ENCODE peak calls at places on chromosome 19, in five cellular contexts. B is K562, E is GM12891, J is H1, L is GM12878. H is an unnamed sample.

GRCh38 chr19:47357788-47358680 is 8.9 kb downstream of the DHX34 start:
- DNase-seq in B (peak), E (no peak), J (peak), L (no peak), H (no peak)

GRCh38 chr19:883661-884211 is 9.3 kb downstream of the MED16 start:
- DNase-seq in B (no peak), E (no peak), J (no peak), L (no peak), H (no peak)

GRCh38 chr19:16143399-16144215 is at the start of gene HSH2D:
- DNase-seq in B (no peak), E (peak), J (peak), L (peak), H (peak)

GRCh38 chr19:27765912-27766725 is 1446.8 kb downstream of the UQCRFS1 start:
- DNase-seq in B (no peak), E (no peak), J (no peak), L (no peak), H (no peak)

GRCh38 chr19:56126983-56127780 is 6.1 kb upstream of the ZNF787 start:
- DNase-seq in B (peak), E (no peak), J (no peak), L (no peak), H (no peak)

GRCh38 chr19:39428309-39429112 is 7.2 kb downstream of the RPS16 start:
- DNase-seq in B (no peak), E (no peak), J (peak), L (no peak), H (no peak)

GRCh38 chr19:32191921-32192320 is 153.5 kb upstream of the ZNF507 start:
- DNase-seq in B (no peak), E (no peak), J (no peak), L (no peak), H (no peak)

GRCh38 chr19:8311461-8312260 is 3.5 kb upstream of the CD320 start:
- DNase-seq in B (no peak), E (no peak), J (no peak), L (no peak), H (no peak)

GRCh38 chr19:46068345-46069258 is 27.8 kb upstream of the IGFL4 start:
- DNase-seq in B (no peak), E (no peak), J (no peak), L (no peak), H (no peak)

GRCh38 chr19:8858260-8858659 is 26.1 kb downstream of the MBD3L1 start:
- DNase-seq in B (no peak), E (no peak), J (no peak), L (no peak), H (no peak)

GRCh38 chr19:45164577-45165335 is 4.0 kb upstream of the NKPD1 start:
- DNase-seq in B (peak), E (peak), J (peak), L (peak), H (peak)

GRCh38 chr19:39154626-39155100 is 29.1 kb downstream of the PAK4 start:
- DNase-seq in B (peak), E (no peak), J (no peak), L (no peak), H (no peak)

GRCh38 chr19:1786668-1787067 is 25.4 kb downstream of the ATP8B3 start:
- DNase-seq in B (no peak), E (no peak), J (no peak), L (no peak), H (no peak)

GRCh38 chr19:29967623-29968022 is 25.6 kb downstream of the URI1 start:
- DNase-seq in B (peak), E (no peak), J (no peak), L (no peak), H (no peak)

GRCh38 chr19:51607077-51607476 is 23.1 kb downstream of the SIGLEC5 start:
- DNase-seq in B (no peak), E (peak), J (no peak), L (peak), H (peak)

GRCh38 chr19:46951236-46951986 is 68.2 kb upstream of the NPAS1 start:
- DNase-seq in B (no peak), E (no peak), J (no peak), L (no peak), H (no peak)

DNA sequence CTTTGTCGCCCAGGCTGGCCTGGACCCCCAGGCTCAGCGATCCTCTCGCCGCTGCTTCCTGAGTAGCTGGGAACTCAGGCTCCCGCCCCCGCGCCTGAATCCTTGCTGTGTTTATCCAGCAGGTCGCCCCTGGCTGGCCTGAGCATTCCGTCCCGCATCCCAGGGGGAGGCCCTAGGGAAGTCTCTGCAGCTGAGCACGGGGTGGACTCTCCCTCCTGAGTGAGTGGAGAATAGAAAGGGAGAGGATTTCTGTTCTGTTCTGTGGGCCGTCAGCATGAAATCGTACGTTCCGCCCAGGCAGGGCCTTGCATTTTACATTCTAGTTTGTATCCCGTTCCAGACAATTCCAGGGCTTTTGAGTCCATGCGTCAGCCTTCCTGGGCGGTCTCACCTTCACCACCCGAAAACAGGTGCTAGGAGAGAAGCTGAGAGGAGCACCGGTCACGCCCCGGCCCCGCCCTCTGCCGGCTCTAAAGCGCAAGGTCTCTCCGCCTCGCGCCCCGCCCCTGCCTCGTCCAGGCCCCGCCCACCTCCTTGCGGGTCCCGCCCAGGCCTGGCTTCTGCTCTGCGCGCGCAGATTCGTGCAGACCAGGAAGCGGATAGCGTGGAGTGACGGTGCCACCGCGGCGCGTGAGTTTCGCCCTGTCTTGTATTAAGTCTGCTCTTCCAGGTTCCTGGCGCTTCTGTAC is at the start of gene ZNF761:
- DNase-seq in B (peak), E (peak), J (peak), L (peak), H (peak)
- TF ChIP-seq POLR2A in B (peak), E (peak), J (peak), L (peak), H (peak)

GRCh38 chr19:3586124-3586626 is 897 bp downstream of the GIPC3 start:
- DNase-seq in B (peak), E (no peak), J (peak), L (no peak), H (no peak)
- TF ChIP-seq TAF1 in B (no peak), E (no peak), J (no peak), L (no peak), H (no peak)

DNA sequence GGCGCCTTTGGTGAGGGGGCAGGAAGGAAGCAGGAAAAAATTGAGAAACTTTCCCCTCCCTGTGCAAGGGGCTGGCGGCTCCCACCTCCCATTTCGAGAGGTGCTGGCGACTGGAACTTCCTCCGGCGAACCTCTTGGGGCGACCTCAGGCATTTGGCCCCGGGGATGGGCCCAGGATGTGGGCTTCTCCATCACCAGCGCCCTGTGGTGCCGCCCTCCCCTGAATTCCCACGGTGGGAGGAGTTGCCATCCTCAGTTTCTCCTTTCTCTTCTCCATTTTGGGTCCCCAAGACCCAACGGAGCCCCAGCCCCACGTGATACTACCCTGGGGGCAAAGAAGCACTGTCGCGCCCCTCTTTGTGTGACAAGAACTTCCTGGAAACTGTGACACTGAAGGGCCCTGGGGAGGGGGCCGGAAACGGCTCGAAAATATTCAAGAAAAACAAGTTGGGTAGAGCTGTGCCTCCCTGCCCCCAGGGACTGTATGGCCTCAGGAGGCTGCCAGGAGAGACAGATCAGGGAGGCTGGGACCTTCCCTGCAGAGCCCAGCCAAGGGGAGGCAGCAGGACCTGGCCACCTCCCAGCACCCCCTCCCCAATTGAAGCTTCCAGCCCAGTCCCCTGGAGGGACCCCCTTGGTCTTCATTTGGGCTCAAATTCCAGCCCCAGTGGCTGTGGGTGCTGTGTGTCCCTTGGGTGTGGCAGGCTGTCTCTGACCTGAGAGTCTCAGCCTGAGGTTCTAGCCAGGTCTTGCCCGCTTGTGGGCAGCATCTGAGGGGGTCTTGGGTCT is 16.2 kb upstream of the AP1M2 start:
- DNase-seq in B (peak), E (peak), J (peak), L (peak), H (peak)
- TF ChIP-seq POLR2A in B (no peak), E (peak), J (no peak), L (peak), H (peak)

DNA sequence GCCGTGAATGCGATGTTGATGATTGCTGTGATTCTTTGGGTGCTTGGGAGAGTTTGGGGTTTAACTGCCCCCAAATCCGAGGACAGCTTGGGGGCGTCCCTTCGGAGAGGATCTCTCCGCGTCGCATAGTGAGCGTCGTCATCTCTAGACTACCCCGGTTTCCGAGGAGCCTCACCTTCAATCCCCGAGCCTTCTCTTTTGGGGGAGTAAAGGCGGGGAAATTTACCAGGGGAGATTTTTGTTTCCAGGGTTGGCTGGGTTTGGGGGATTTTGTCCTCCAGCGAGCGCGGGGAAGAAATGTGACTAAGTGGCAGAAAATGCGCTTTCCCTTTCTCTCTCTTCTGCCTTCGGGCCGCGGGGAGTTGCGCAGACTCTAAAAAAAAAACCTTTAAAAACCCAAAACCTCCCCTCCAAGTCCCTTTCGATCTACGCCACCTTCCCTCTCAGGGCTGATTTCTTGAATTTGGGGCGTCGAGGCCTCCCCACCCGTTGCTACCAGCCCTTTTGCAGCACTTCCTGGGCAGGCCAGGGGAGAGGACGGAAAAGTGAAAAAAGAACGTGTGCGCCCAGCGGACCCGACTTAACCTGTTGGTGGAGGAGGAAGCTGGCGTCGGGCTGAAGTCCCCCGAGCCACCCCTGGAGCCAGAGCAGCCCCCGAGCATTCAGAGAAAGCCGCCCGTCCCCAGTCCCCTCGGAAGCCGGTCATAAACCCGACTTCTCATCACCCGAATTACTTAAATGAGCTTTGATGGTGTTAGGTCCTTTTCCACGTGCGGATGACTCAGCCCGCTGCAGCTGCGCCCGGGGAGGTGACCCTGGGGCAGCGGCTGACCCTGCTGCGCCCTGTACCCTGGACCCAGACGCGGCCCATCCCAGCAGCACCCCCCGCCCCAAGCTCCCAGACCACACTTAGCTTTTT is 17.7 kb downstream of the NFIX start:
- DNase-seq in B (peak), E (peak), J (no peak), L (no peak), H (peak)
- TF ChIP-seq TAF1 in B (no peak), E (no peak), J (no peak), L (no peak), H (no peak)

GRCh38 chr19:57357406-57357805 is 5.9 kb upstream of the TRAPPC2B start:
- DNase-seq in B (no peak), E (no peak), J (no peak), L (no peak), H (no peak)

GRCh38 chr19:57359300-57359699 is 4.1 kb upstream of the TRAPPC2B start:
- DNase-seq in B (no peak), E (no peak), J (no peak), L (no peak), H (no peak)

GRCh38 chr19:57363734-57364181 is 407 bp downstream of the TRAPPC2B start:
- DNase-seq in B (no peak), E (no peak), J (no peak), L (no peak), H (no peak)

GRCh38 chr19:57362419-57362818 is 932 bp upstream of the TRAPPC2B start:
- DNase-seq in B (no peak), E (no peak), J (no peak), L (no peak), H (no peak)

GRCh38 chr19:57362997-57363705 is at the start of the genes TRAPPC2B and ZNF547:
- DNase-seq in B (peak), E (peak), J (peak), L (peak), H (peak)
- TF ChIP-seq POLR2A in B (peak), E (peak), J (peak), L (peak), H (peak)

GRCh38 chr19:40962460-40962961 is 28.6 kb upstream of the CYP2B6 start:
- DNase-seq in B (no peak), E (no peak), J (no peak), L (no peak), H (no peak)
- TF ChIP-seq TAF1 in B (no peak), E (no peak), J (no peak), L (no peak), H (no peak)

H was measured in GM12892.